ENCODE peak calls at places on chromosome 15, in nine cellular contexts. S is tibial nerve; U is choroid plexus epithelial cell; M is ascending aorta; P is CD8-positive, alpha-beta T cell; T is tibial artery; D is Calu3; W is progenitor cell of endocrine pancreas; E is AG10803. A is an unnamed sample.

GRCh38 chr15:74618841-74619596 is 3.4 kb downstream of the CLK3 start:
- DNase-seq in W (no peak), T (no peak), S (no peak), D (no peak), E (no peak), M (no peak), P (no peak), U (no peak), A (no peak)

GRCh38 chr15:47820780-47821319 is 103.5 kb downstream of the SEMA6D start:
- DNase-seq in T (no peak), S (no peak), W (no peak), P (no peak), D (no peak), M (no peak), U (peak), E (peak), A (no peak)

GRCh38 chr15:100019601-100020000 is 286.4 kb upstream of the LYSMD4 start:
- DNase-seq in D (no peak), P (no peak), E (no peak), U (no peak), S (no peak), W (no peak), M (no peak), T (no peak), A (no peak)

GRCh38 chr15:74725845-74726773 is 781 bp upstream of the CYP1A1 start:
- DNase-seq in S (no peak), D (peak), P (peak), M (no peak), T (peak), E (peak), W (peak), U (peak), A (no peak)

GRCh38 chr15:71581406-71581930 is 228.9 kb upstream of the NR2E3 start:
- DNase-seq in W (no peak), P (no peak), M (no peak), S (no peak), T (no peak), U (peak), E (peak), D (no peak), A (no peak)

GRCh38 chr15:74843891-74844299 is 939 bp upstream of the ULK3 start:
- DNase-seq in M (no peak), S (no peak), E (no peak), U (no peak), T (no peak), W (no peak), D (no peak), P (peak), A (no peak)

GRCh38 chr15:83278191-83278590 is 6.3 kb downstream of the BNC1 start:
- DNase-seq in D (no peak), S (no peak), T (no peak), W (no peak), U (peak), M (no peak), P (no peak), E (peak), A (no peak)

GRCh38 chr15:68187559-68187958 is 17.6 kb downstream of the CALML4 start:
- DNase-seq in U (peak), W (no peak), S (no peak), P (no peak), D (no peak), E (peak), T (no peak), M (no peak), A (no peak)

GRCh38 chr15:77672110-77672509 is 39.4 kb upstream of the LINGO1 start:
- DNase-seq in S (no peak), P (no peak), U (no peak), T (no peak), D (no peak), M (no peak), E (no peak), W (no peak), A (no peak)

GRCh38 chr15:70492240-70493177 is 270.8 kb downstream of the UACA start:
- DNase-seq in T (peak), D (peak), S (no peak), M (no peak), E (peak), U (peak), W (no peak), P (peak), A (no peak)

GRCh38 chr15:40439461-40440299 is 1.1 kb upstream of the BAHD1 start:
- DNase-seq in E (no peak), W (no peak), M (no peak), D (no peak), S (no peak), U (peak), T (peak), P (no peak), A (no peak)

GRCh38 chr15:53072077-53072476 is 281.9 kb upstream of the ONECUT1 start:
- DNase-seq in E (peak), S (no peak), M (no peak), U (peak), D (peak), T (no peak), W (peak), P (no peak), A (peak)

GRCh38 chr15:62163847-62164499 is 1.1 kb downstream of the C2CD4B start:
- DNase-seq in T (no peak), S (no peak), D (peak), W (peak), P (no peak), U (no peak), E (no peak), M (no peak), A (no peak)

GRCh38 chr15:90664650-90665287 is 52.4 kb upstream of the BLM start:
- DNase-seq in P (no peak), D (no peak), U (peak), W (no peak), M (no peak), T (peak), E (peak), S (no peak), A (no peak)

GRCh38 chr15:80776420-80777045 is 2.6 kb upstream of the CEMIP start:
- DNase-seq in E (peak), W (peak), U (peak), S (peak), P (peak), T (peak), M (no peak), D (peak), A (peak)

GRCh38 chr15:67998599-67999122 is 55.5 kb upstream of the PIAS1 start:
- DNase-seq in W (no peak), E (peak), U (peak), D (peak), P (no peak), T (no peak), M (no peak), S (no peak), A (no peak)

GRCh38 chr15:63860161-63860954 is 26.6 kb upstream of the HERC1 start:
- DNase-seq in T (no peak), W (no peak), E (no peak), M (no peak), S (no peak), D (no peak), P (peak), U (no peak), A (no peak)

GRCh38 chr15:99181544-99181943 is 67.8 kb downstream of the TTC23 start:
- DNase-seq in S (peak), W (no peak), E (no peak), D (no peak), T (peak), M (no peak), P (no peak), U (peak), A (no peak)

GRCh38 chr15:65305144-65305758 is 774 bp downstream of the RNU5B-1 start:
- DNase-seq in U (no peak), E (no peak), T (no peak), W (no peak), M (no peak), D (peak), P (no peak), S (no peak), A (no peak)

GRCh38 chr15:40287968-40288367 is 5.1 kb upstream of the ANKRD63 start:
- DNase-seq in E (no peak), S (no peak), T (no peak), M (no peak), U (no peak), W (no peak), D (no peak), P (no peak), A (no peak)

GRCh38 chr15:51388726-51389125 is 47.3 kb downstream of the GLDN start:
- DNase-seq in M (no peak), D (no peak), W (no peak), E (no peak), S (no peak), P (no peak), U (no peak), T (no peak), A (no peak)

GRCh38 chr15:51386486-51386885 is 45.0 kb downstream of the GLDN start:
- DNase-seq in D (no peak), P (no peak), S (no peak), T (no peak), U (no peak), E (no peak), M (no peak), W (no peak), A (no peak)

GRCh38 chr15:51386960-51387698 is 45.7 kb downstream of the GLDN start:
- DNase-seq in S (no peak), T (no peak), U (no peak), M (no peak), D (no peak), W (no peak), P (no peak), E (no peak), A (no peak)

GRCh38 chr15:51386029-51386428 is 44.6 kb downstream of the GLDN start:
- DNase-seq in W (no peak), M (no peak), E (no peak), P (no peak), T (no peak), U (no peak), S (no peak), D (no peak), A (no peak)

DNA sequence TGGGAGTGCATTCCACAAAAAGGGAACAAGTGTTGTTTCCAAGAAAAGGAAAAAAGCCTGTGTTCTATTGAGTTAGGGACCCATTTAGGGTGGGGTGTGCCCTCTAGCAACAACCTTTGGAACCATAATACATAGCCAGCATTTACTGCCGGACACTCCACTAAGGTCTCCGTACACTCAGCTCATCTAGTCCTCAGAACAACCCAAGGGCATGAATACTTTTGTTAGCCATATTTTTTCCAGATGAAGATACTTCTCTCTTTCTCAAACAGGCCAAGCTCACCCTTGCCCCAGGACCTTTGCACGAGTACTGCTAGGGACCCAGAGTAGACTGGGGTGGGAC is 46.2 kb downstream of the GLDN start:
- DNase-seq in S (no peak), M (no peak), D (no peak), P (no peak), U (no peak), E (no peak), W (no peak), T (no peak), A (no peak)
- TF ChIP-seq CTCF in S (no peak), M (no peak), D (no peak), P (no peak), U (no peak), E (no peak), W (no peak), T (no peak), A (no peak)

GRCh38 chr15:43511012-43511885 is 6.2 kb upstream of the MAP1A start:
- DNase-seq in P (no peak), U (peak), W (no peak), D (no peak), S (no peak), T (no peak), E (no peak), M (no peak), A (no peak)
- TF ChIP-seq CTCF in P (no peak), U (peak), W (peak), D (no peak), S (no peak), T (no peak), E (peak), M (peak), A (no peak)

GRCh38 chr15:48905216-48905615 is 27.3 kb downstream of the EID1 start:
- DNase-seq in P (no peak), D (no peak), W (no peak), M (no peak), E (no peak), S (no peak), U (no peak), T (no peak), A (no peak)
- TF ChIP-seq CTCF in P (no peak), D (no peak), W (no peak), M (no peak), E (no peak), S (no peak), U (no peak), T (no peak), A (no peak)

GRCh38 chr15:84981054-84981710 is 474 bp upstream of the PDE8A start:
- DNase-seq in P (peak), D (peak), W (peak), S (peak), M (peak), E (peak), T (peak), U (peak), A (peak)
- TF ChIP-seq CTCF in P (no peak), D (peak), W (peak), S (peak), M (peak), E (no peak), T (peak), U (no peak), A (peak)

DNA sequence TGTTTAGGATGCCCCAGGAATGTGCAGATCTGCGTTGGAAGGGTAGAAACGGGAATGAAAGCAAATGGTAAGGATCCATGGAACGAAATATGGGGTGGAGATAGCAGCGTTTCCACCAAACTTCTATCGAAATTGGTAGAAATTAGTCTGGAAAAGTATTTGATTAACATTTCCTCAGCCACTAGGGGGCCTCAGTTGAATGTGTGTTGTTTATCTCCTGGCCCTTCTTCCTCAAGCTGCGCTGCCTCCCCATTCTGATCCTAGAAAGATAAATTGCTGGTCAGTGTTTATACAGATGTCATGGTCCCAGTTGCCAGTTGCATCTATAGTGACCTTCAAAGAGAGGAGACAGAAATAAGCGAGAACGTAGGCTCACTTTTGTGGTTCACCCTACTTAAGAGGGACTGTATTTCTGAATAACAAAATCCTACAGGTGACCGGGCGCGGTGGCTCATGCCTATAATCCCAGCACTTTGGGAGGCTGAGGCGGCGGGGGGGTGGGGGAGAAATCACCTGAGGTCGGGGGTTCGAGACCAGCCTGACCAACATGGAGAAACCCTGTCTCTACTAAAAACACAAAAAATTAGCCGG is 457.1 kb downstream of the SQOR start:
- DNase-seq in D (peak), W (no peak), E (peak), T (no peak), M (no peak), P (no peak), S (no peak), U (peak), A (no peak)
- TF ChIP-seq CTCF in D (peak), W (peak), E (peak), T (peak), M (peak), P (no peak), S (peak), U (peak), A (peak)

DNA sequence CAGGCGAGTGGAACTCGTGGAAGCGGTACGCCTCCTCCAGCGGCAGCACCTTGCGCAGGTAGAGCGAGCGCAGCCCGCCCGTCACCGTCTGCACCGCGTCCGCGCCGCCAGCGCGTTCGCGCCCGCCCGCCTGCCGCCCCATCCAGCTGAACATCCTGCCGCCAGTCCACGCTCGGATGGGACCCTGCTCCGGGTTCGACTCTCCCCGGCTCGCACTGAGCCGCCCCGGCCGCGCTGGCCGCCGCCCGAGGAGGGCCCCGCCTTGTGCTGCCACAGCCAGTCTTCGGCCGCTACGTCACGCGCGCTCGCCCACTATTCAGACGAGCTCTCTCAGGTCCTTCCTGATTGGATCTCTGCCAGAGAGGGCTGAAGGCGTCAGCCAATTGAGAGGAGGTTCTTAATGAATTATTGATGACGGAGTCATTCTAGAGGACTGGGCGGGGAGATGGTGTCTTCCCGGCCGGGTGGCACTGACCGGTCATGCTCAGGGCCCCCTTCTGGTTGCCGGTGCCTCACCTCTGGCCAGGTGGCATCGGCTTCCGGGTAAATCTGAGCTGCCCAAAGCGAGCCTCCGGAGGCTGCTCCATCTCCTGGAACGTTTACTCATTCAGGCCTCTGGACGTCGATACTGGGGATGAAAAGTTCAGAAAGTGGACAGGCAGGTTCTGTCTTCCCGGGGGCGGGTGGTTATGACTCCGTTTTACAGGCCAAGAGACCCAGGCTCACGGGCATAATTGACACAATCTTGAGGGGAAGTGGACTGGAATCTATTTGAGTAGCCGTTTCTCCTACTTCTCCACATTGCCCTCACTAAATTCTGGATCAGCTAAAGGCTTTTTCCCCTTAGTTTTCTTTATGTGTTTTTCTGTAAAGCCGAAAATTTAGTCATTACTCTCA is at the start of gene EHD4:
- DNase-seq in T (peak), M (peak), P (peak), S (peak), D (peak), E (peak), U (peak), W (peak), A (peak)
- TF ChIP-seq CTCF in T (peak), M (peak), P (no peak), S (peak), D (no peak), E (peak), U (peak), W (peak), A (no peak)

GRCh38 chr15:43185161-43186002 is at the start of gene CCNDBP1:
- DNase-seq in P (peak), M (peak), S (peak), T (peak), W (peak), E (peak), U (peak), D (peak), A (peak)
- TF ChIP-seq CTCF in P (peak), M (peak), S (peak), T (peak), W (peak), E (peak), U (peak), D (no peak), A (peak)